ENCODE peak calls at places on chromosomes 16 and 17, in seven cellular contexts. One of them, this sample, is unnamed.

GRCh38 chr16:88878967-88879787 is 12.7 kb upstream of the PABPN1L start:
- DNase-seq in colonic mucosa: no peak
- DNase-seq in coronary artery: no peak
- DNase-seq in pancreas: no peak
- DNase-seq in psoas muscle: no peak
- DNase-seq in skeletal muscle cell: no peak
- DNase-seq in IMR-90: peak
- DNase-seq in this sample: no peak

GRCh38 chr16:54590836-54591235 is 304.2 kb upstream of the IRX3 start:
- DNase-seq in colonic mucosa: no peak
- DNase-seq in coronary artery: no peak
- DNase-seq in pancreas: no peak
- DNase-seq in psoas muscle: no peak
- DNase-seq in skeletal muscle cell: no peak
- DNase-seq in IMR-90: no peak
- DNase-seq in this sample: no peak

GRCh38 chr16:67847064-67847861 is at the start of gene CENPT:
- DNase-seq in colonic mucosa: peak
- DNase-seq in coronary artery: no peak
- DNase-seq in pancreas: peak
- DNase-seq in psoas muscle: no peak
- DNase-seq in skeletal muscle cell: no peak
- DNase-seq in IMR-90: peak
- DNase-seq in this sample: peak

GRCh38 chr17:77475012-77475976 is 334.5 kb downstream of the SEC14L1 start:
- DNase-seq in colonic mucosa: no peak
- DNase-seq in coronary artery: no peak
- DNase-seq in pancreas: no peak
- DNase-seq in psoas muscle: no peak
- DNase-seq in skeletal muscle cell: peak
- DNase-seq in IMR-90: peak
- DNase-seq in this sample: peak

GRCh38 chr17:16378631-16379282 is 2.1 kb upstream of the UBB start:
- DNase-seq in colonic mucosa: peak
- DNase-seq in coronary artery: no peak
- DNase-seq in pancreas: no peak
- DNase-seq in psoas muscle: no peak
- DNase-seq in skeletal muscle cell: no peak
- DNase-seq in IMR-90: no peak
- DNase-seq in this sample: no peak

GRCh38 chr16:84616515-84616914 is 1.4 kb downstream of the COTL1 start:
- DNase-seq in colonic mucosa: peak
- DNase-seq in coronary artery: no peak
- DNase-seq in pancreas: no peak
- DNase-seq in psoas muscle: no peak
- DNase-seq in skeletal muscle cell: no peak
- DNase-seq in IMR-90: no peak
- DNase-seq in this sample: peak

GRCh38 chr16:18937390-18937789 is 11.2 kb upstream of the SMG1 start:
- DNase-seq in colonic mucosa: no peak
- DNase-seq in coronary artery: no peak
- DNase-seq in pancreas: no peak
- DNase-seq in psoas muscle: no peak
- DNase-seq in skeletal muscle cell: no peak
- DNase-seq in IMR-90: no peak
- DNase-seq in this sample: no peak

GRCh38 chr16:12062343-12063003 is 85.9 kb downstream of the SNX29 start:
- DNase-seq in colonic mucosa: peak
- DNase-seq in coronary artery: peak
- DNase-seq in pancreas: no peak
- DNase-seq in psoas muscle: peak
- DNase-seq in skeletal muscle cell: peak
- DNase-seq in IMR-90: peak
- DNase-seq in this sample: no peak

GRCh38 chr16:30570621-30571443 is 682 bp downstream of the ZNF688 start:
- DNase-seq in colonic mucosa: no peak
- DNase-seq in coronary artery: no peak
- DNase-seq in pancreas: peak
- DNase-seq in psoas muscle: peak
- DNase-seq in skeletal muscle cell: no peak
- DNase-seq in IMR-90: peak
- DNase-seq in this sample: no peak

GRCh38 chr16:27317738-27318398 is 4.1 kb downstream of the IL4R start:
- DNase-seq in colonic mucosa: no peak
- DNase-seq in coronary artery: no peak
- DNase-seq in pancreas: no peak
- DNase-seq in psoas muscle: no peak
- DNase-seq in skeletal muscle cell: no peak
- DNase-seq in IMR-90: no peak
- DNase-seq in this sample: no peak

GRCh38 chr17:74274703-74275340 is 788 bp downstream of the DNAI2 start:
- DNase-seq in colonic mucosa: no peak
- DNase-seq in coronary artery: no peak
- DNase-seq in pancreas: no peak
- DNase-seq in psoas muscle: no peak
- DNase-seq in skeletal muscle cell: no peak
- DNase-seq in IMR-90: no peak
- DNase-seq in this sample: peak

GRCh38 chr16:23729503-23730424 is 16.7 kb upstream of the ERN2 start:
- DNase-seq in colonic mucosa: peak
- DNase-seq in coronary artery: no peak
- DNase-seq in pancreas: no peak
- DNase-seq in psoas muscle: no peak
- DNase-seq in skeletal muscle cell: peak
- DNase-seq in IMR-90: peak
- DNase-seq in this sample: no peak

GRCh38 chr16:12613131-12613991 is 190.3 kb downstream of the CPPED1 start:
- DNase-seq in colonic mucosa: peak
- DNase-seq in coronary artery: peak
- DNase-seq in pancreas: no peak
- DNase-seq in psoas muscle: no peak
- DNase-seq in skeletal muscle cell: peak
- DNase-seq in IMR-90: peak
- DNase-seq in this sample: no peak

GRCh38 chr16:24045641-24046040 is 209.9 kb downstream of the PRKCB start:
- DNase-seq in colonic mucosa: no peak
- DNase-seq in coronary artery: no peak
- DNase-seq in pancreas: no peak
- DNase-seq in psoas muscle: no peak
- DNase-seq in skeletal muscle cell: no peak
- DNase-seq in IMR-90: no peak
- DNase-seq in this sample: peak

GRCh38 chr17:64081802-64082799 is 47.8 kb downstream of the ERN1 start:
- DNase-seq in colonic mucosa: peak
- DNase-seq in coronary artery: no peak
- DNase-seq in pancreas: no peak
- DNase-seq in psoas muscle: no peak
- DNase-seq in skeletal muscle cell: peak
- DNase-seq in IMR-90: peak
- DNase-seq in this sample: peak

GRCh38 chr16:27238591-27238990 is 30.0 kb downstream of the NSMCE1 start:
- DNase-seq in colonic mucosa: no peak
- DNase-seq in coronary artery: peak
- DNase-seq in pancreas: no peak
- DNase-seq in psoas muscle: no peak
- DNase-seq in skeletal muscle cell: no peak
- DNase-seq in IMR-90: no peak
- DNase-seq in this sample: no peak

GRCh38 chr17:79036609-79037008 is 12.6 kb downstream of the C1QTNF1 start:
- DNase-seq in colonic mucosa: no peak
- DNase-seq in coronary artery: peak
- DNase-seq in pancreas: no peak
- DNase-seq in psoas muscle: no peak
- DNase-seq in skeletal muscle cell: peak
- DNase-seq in IMR-90: peak
- DNase-seq in this sample: no peak

GRCh38 chr16:85437161-85438052 is 175.7 kb upstream of the GSE1 start:
- DNase-seq in colonic mucosa: peak
- DNase-seq in coronary artery: no peak
- DNase-seq in pancreas: peak
- DNase-seq in psoas muscle: no peak
- DNase-seq in skeletal muscle cell: no peak
- DNase-seq in IMR-90: no peak
- DNase-seq in this sample: no peak

GRCh38 chr16:82146957-82147356 is 23.1 kb downstream of the MPHOSPH6 start:
- DNase-seq in colonic mucosa: no peak
- DNase-seq in coronary artery: no peak
- DNase-seq in pancreas: no peak
- DNase-seq in psoas muscle: no peak
- DNase-seq in skeletal muscle cell: no peak
- DNase-seq in IMR-90: no peak
- DNase-seq in this sample: no peak

GRCh38 chr16:10577305-10578202 is 2.8 kb downstream of the EMP2 start:
- DNase-seq in colonic mucosa: peak
- DNase-seq in coronary artery: peak
- DNase-seq in pancreas: peak
- DNase-seq in psoas muscle: peak
- DNase-seq in skeletal muscle cell: no peak
- DNase-seq in IMR-90: no peak
- DNase-seq in this sample: no peak

GRCh38 chr17:70054961-70055360 is 20.1 kb upstream of the KCNJ16 start:
- DNase-seq in colonic mucosa: no peak
- DNase-seq in coronary artery: no peak
- DNase-seq in pancreas: no peak
- DNase-seq in psoas muscle: no peak
- DNase-seq in skeletal muscle cell: no peak
- DNase-seq in IMR-90: no peak
- DNase-seq in this sample: no peak

GRCh38 chr17:82913304-82914043 is 73.7 kb upstream of the ZNF750 start:
- DNase-seq in colonic mucosa: no peak
- DNase-seq in coronary artery: no peak
- DNase-seq in pancreas: no peak
- DNase-seq in psoas muscle: peak
- DNase-seq in skeletal muscle cell: no peak
- DNase-seq in IMR-90: no peak
- DNase-seq in this sample: no peak

GRCh38 chr16:75379339-75379738 is 54.0 kb downstream of the CFDP1 start:
- DNase-seq in colonic mucosa: no peak
- DNase-seq in coronary artery: no peak
- DNase-seq in pancreas: no peak
- DNase-seq in psoas muscle: no peak
- DNase-seq in skeletal muscle cell: no peak
- DNase-seq in IMR-90: no peak
- DNase-seq in this sample: no peak

DNA sequence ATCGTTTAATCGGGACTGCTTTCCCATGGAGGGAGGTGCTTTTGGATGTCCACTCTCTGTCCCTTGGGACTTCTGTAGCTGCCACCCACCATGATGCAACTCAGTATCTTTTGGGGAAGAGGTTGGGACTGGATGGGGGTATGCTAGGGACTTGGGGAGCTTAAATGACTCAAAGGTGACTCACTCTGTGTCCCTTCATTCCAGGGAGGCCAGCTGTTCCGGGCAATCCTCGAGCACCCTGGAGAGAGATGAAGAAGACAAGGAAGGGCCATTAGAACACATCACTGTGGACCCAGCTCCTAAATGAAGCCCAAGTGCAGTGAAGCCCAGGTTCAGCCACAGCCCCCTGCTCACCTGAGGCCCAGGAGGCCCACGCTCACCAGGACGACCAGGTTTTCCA is 4.6 kb downstream of the COL1A1 start:
- DNase-seq in colonic mucosa: no peak
- DNase-seq in coronary artery: no peak
- DNase-seq in pancreas: no peak
- DNase-seq in psoas muscle: peak
- DNase-seq in skeletal muscle cell: no peak
- DNase-seq in IMR-90: peak
- DNase-seq in this sample: no peak
- H3K4me3 ChIP-seq in colonic mucosa: no peak
- H3K4me3 ChIP-seq in coronary artery: peak
- H3K4me3 ChIP-seq in pancreas: no peak
- H3K4me3 ChIP-seq in psoas muscle: no peak
- H3K4me3 ChIP-seq in skeletal muscle cell: peak
- H3K4me3 ChIP-seq in IMR-90: peak
- H3K4me3 ChIP-seq in this sample: no peak

GRCh38 chr17:80774643-80775281 is 216.9 kb upstream of the CHMP6 start:
- DNase-seq in colonic mucosa: no peak
- DNase-seq in coronary artery: no peak
- DNase-seq in pancreas: no peak
- DNase-seq in psoas muscle: no peak
- DNase-seq in skeletal muscle cell: no peak
- DNase-seq in IMR-90: no peak
- DNase-seq in this sample: peak
- H3K4me3 ChIP-seq in colonic mucosa: no peak
- H3K4me3 ChIP-seq in coronary artery: no peak
- H3K4me3 ChIP-seq in pancreas: no peak
- H3K4me3 ChIP-seq in psoas muscle: no peak
- H3K4me3 ChIP-seq in skeletal muscle cell: no peak
- H3K4me3 ChIP-seq in IMR-90: no peak
- H3K4me3 ChIP-seq in this sample: peak

DNA sequence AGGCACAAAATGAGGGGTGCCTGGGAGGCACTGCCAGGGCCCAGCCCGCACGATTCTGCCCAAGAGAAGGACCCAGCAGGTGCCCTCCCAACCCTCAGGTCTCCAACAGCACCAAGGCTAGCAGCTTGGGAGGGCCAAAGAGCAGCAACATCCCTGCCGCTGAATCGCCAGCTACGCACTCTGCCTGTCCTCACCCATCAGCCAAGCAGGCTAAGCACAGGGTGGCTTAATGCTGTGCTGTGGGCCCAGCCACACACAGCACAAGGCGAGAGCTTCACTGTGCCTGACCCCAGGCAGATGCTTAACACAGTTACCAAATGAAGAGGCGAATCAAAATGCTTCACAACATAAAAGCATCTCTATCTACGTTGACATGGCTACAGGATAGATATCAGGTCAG is 10.6 kb upstream of the MRPL38 start:
- DNase-seq in colonic mucosa: no peak
- DNase-seq in coronary artery: no peak
- DNase-seq in pancreas: no peak
- DNase-seq in psoas muscle: no peak
- DNase-seq in skeletal muscle cell: no peak
- DNase-seq in IMR-90: no peak
- DNase-seq in this sample: no peak
- H3K4me3 ChIP-seq in colonic mucosa: no peak
- H3K4me3 ChIP-seq in coronary artery: no peak
- H3K4me3 ChIP-seq in pancreas: no peak
- H3K4me3 ChIP-seq in psoas muscle: no peak
- H3K4me3 ChIP-seq in skeletal muscle cell: no peak
- H3K4me3 ChIP-seq in IMR-90: no peak
- H3K4me3 ChIP-seq in this sample: no peak

DNA sequence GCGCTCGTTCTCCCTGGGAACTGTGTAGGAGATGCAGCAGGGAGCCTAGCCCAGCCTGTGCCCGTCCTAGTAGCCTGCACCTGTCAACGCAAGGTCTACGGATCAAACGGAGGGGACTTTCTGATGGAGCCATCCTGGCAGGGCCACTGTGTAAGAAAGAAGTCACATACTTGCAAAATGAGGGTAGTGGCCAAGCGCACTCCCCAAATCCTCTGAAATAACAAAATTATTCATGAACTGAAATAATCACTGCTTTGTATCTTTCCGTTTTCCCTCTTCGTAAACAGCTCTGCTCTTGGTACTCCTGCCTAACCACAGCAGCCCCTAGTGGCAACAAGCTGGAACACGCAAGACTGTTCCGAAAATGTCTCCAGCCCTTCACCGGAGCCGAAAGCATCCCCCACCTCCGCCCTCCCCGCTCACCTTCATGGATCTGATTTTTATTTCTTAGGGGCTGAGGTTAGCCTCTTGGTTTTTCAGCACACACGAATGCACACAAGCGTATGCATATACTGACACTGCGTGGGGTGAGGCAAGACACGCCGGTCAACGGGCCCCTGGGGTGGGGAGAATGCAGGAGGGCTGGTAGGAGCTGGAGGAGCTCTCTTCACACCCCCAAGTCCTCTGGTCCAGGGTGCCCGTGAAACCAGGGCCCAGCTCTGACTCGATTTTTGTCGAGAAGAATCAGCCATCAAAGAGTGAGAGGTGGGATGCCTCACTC is 100.8 kb downstream of the ABCC12 start:
- DNase-seq in colonic mucosa: peak
- DNase-seq in coronary artery: no peak
- DNase-seq in pancreas: peak
- DNase-seq in psoas muscle: peak
- DNase-seq in skeletal muscle cell: no peak
- DNase-seq in IMR-90: peak
- DNase-seq in this sample: peak
- H3K4me3 ChIP-seq in colonic mucosa: no peak
- H3K4me3 ChIP-seq in coronary artery: peak
- H3K4me3 ChIP-seq in pancreas: no peak
- H3K4me3 ChIP-seq in psoas muscle: peak
- H3K4me3 ChIP-seq in skeletal muscle cell: no peak
- H3K4me3 ChIP-seq in IMR-90: no peak
- H3K4me3 ChIP-seq in this sample: no peak

This sample was measured in OCI-LY7.